ENCODE peak calls at places on chromosomes 13 and 19, in six cellular contexts. One of them, this sample, is unnamed.
A peak's percentile ranks its signal among the peaks of the same experiment; 100 is the strongest.

GRCh38 chr13:58397596-58398387 is 766.2 kb downstream of the PCDH17 start:
- DNase-seq in CD8-positive, alpha-beta memory T cell: no peak
- DNase-seq in GM12865: no peak
- DNase-seq in C1 segment of cervical spinal cord: no peak
- DNase-seq in activated naive CD4-positive, alpha-beta T cell treated with Interleukin-2 at 50 U/mL for 16 hours: no peak
- DNase-seq in GM03348: no peak
- DNase-seq in this sample: no peak

GRCh38 chr13:114283581-114283980 is 2.2 kb downstream of the UPF3A start:
- DNase-seq in GM12865: no peak
- DNase-seq in GM03348: no peak
- DNase-seq in C1 segment of cervical spinal cord: no peak
- DNase-seq in CD8-positive, alpha-beta memory T cell: no peak
- DNase-seq in activated naive CD4-positive, alpha-beta T cell treated with Interleukin-2 at 50 U/mL for 16 hours: no peak
- DNase-seq in this sample: no peak

GRCh38 chr13:46906440-46906839 is 9.6 kb upstream of the HTR2A start:
- DNase-seq in activated naive CD4-positive, alpha-beta T cell treated with Interleukin-2 at 50 U/mL for 16 hours: no peak
- DNase-seq in C1 segment of cervical spinal cord: no peak
- DNase-seq in GM12865: no peak
- DNase-seq in CD8-positive, alpha-beta memory T cell: no peak
- DNase-seq in GM03348: no peak
- DNase-seq in this sample: no peak

GRCh38 chr19:38989066-38989605 is 13.6 kb upstream of the FBXO17 start:
- DNase-seq in GM12865: no peak
- DNase-seq in activated naive CD4-positive, alpha-beta T cell treated with Interleukin-2 at 50 U/mL for 16 hours: no peak
- DNase-seq in GM03348: peak; percentile 39
- DNase-seq in C1 segment of cervical spinal cord: no peak
- DNase-seq in CD8-positive, alpha-beta memory T cell: no peak
- DNase-seq in this sample: no peak

GRCh38 chr19:17076539-17076919 is 952 bp downstream of the MYO9B start:
- DNase-seq in C1 segment of cervical spinal cord: peak; percentile 34
- DNase-seq in GM03348: no peak
- DNase-seq in GM12865: peak; percentile 65
- DNase-seq in activated naive CD4-positive, alpha-beta T cell treated with Interleukin-2 at 50 U/mL for 16 hours: peak; percentile 15
- DNase-seq in CD8-positive, alpha-beta memory T cell: peak; percentile 30
- DNase-seq in this sample: peak; percentile 55

GRCh38 chr13:108342369-108343289 is 73.1 kb downstream of the TNFSF13B start:
- DNase-seq in GM12865: peak; percentile 33
- DNase-seq in activated naive CD4-positive, alpha-beta T cell treated with Interleukin-2 at 50 U/mL for 16 hours: no peak
- DNase-seq in C1 segment of cervical spinal cord: no peak
- DNase-seq in CD8-positive, alpha-beta memory T cell: no peak
- DNase-seq in GM03348: peak; percentile 44
- DNase-seq in this sample: peak; percentile 16

GRCh38 chr13:103246581-103247200 is 180.5 kb upstream of the SLC10A2 start:
- DNase-seq in CD8-positive, alpha-beta memory T cell: no peak
- DNase-seq in activated naive CD4-positive, alpha-beta T cell treated with Interleukin-2 at 50 U/mL for 16 hours: no peak
- DNase-seq in GM12865: no peak
- DNase-seq in C1 segment of cervical spinal cord: no peak
- DNase-seq in GM03348: no peak
- DNase-seq in this sample: no peak

GRCh38 chr19:58326914-58327726 is at the start of gene ZSCAN22:
- DNase-seq in GM12865: peak; percentile 97
- DNase-seq in CD8-positive, alpha-beta memory T cell: peak; percentile 77
- DNase-seq in C1 segment of cervical spinal cord: peak; percentile 96
- DNase-seq in activated naive CD4-positive, alpha-beta T cell treated with Interleukin-2 at 50 U/mL for 16 hours: peak; percentile 91
- DNase-seq in GM03348: peak; percentile 96
- DNase-seq in this sample: peak; percentile 95

GRCh38 chr13:37870895-37871550 is 1.5 kb upstream of the TRPC4 start:
- DNase-seq in GM03348: peak; percentile 54
- DNase-seq in GM12865: no peak
- DNase-seq in activated naive CD4-positive, alpha-beta T cell treated with Interleukin-2 at 50 U/mL for 16 hours: no peak
- DNase-seq in C1 segment of cervical spinal cord: no peak
- DNase-seq in CD8-positive, alpha-beta memory T cell: no peak
- DNase-seq in this sample: no peak

GRCh38 chr13:39561971-39562370 is 41.0 kb downstream of the LHFPL6 start:
- DNase-seq in C1 segment of cervical spinal cord: no peak
- DNase-seq in activated naive CD4-positive, alpha-beta T cell treated with Interleukin-2 at 50 U/mL for 16 hours: no peak
- DNase-seq in GM03348: no peak
- DNase-seq in CD8-positive, alpha-beta memory T cell: no peak
- DNase-seq in GM12865: no peak
- DNase-seq in this sample: no peak

GRCh38 chr13:41019027-41019487 is at the start of gene ELF1:
- DNase-seq in CD8-positive, alpha-beta memory T cell: peak; percentile 78
- DNase-seq in activated naive CD4-positive, alpha-beta T cell treated with Interleukin-2 at 50 U/mL for 16 hours: peak; percentile 53
- DNase-seq in GM03348: peak; percentile 34
- DNase-seq in GM12865: peak; percentile 95
- DNase-seq in C1 segment of cervical spinal cord: no peak
- DNase-seq in this sample: peak; percentile 67

GRCh38 chr13:76622336-76623045 is 263.7 kb downstream of the KCTD12 start:
- DNase-seq in C1 segment of cervical spinal cord: no peak
- DNase-seq in GM03348: no peak
- DNase-seq in activated naive CD4-positive, alpha-beta T cell treated with Interleukin-2 at 50 U/mL for 16 hours: no peak
- DNase-seq in GM12865: no peak
- DNase-seq in CD8-positive, alpha-beta memory T cell: no peak
- DNase-seq in this sample: no peak

GRCh38 chr13:41075485-41075884 is 14.2 kb downstream of the WBP4 start:
- DNase-seq in GM12865: no peak
- DNase-seq in GM03348: no peak
- DNase-seq in activated naive CD4-positive, alpha-beta T cell treated with Interleukin-2 at 50 U/mL for 16 hours: no peak
- DNase-seq in CD8-positive, alpha-beta memory T cell: no peak
- DNase-seq in C1 segment of cervical spinal cord: no peak
- DNase-seq in this sample: no peak

GRCh38 chr19:38971672-38972071 is 3.9 kb downstream of the FBXO17 start:
- DNase-seq in activated naive CD4-positive, alpha-beta T cell treated with Interleukin-2 at 50 U/mL for 16 hours: no peak
- DNase-seq in GM12865: no peak
- DNase-seq in C1 segment of cervical spinal cord: no peak
- DNase-seq in GM03348: no peak
- DNase-seq in CD8-positive, alpha-beta memory T cell: no peak
- DNase-seq in this sample: no peak

GRCh38 chr19:46201413-46202310 is 27.9 kb upstream of the IGFL1 start:
- DNase-seq in C1 segment of cervical spinal cord: no peak
- DNase-seq in CD8-positive, alpha-beta memory T cell: no peak
- DNase-seq in GM03348: no peak
- DNase-seq in activated naive CD4-positive, alpha-beta T cell treated with Interleukin-2 at 50 U/mL for 16 hours: no peak
- DNase-seq in GM12865: no peak
- DNase-seq in this sample: no peak

GRCh38 chr13:97188207-97188606 is 33.9 kb upstream of the MBNL2 start:
- DNase-seq in GM03348: no peak
- DNase-seq in activated naive CD4-positive, alpha-beta T cell treated with Interleukin-2 at 50 U/mL for 16 hours: no peak
- DNase-seq in GM12865: no peak
- DNase-seq in CD8-positive, alpha-beta memory T cell: no peak
- DNase-seq in C1 segment of cervical spinal cord: no peak
- DNase-seq in this sample: no peak

GRCh38 chr13:55497486-55497885 is 1643.2 kb upstream of the PRR20A start:
- DNase-seq in GM12865: no peak
- DNase-seq in GM03348: no peak
- DNase-seq in activated naive CD4-positive, alpha-beta T cell treated with Interleukin-2 at 50 U/mL for 16 hours: no peak
- DNase-seq in CD8-positive, alpha-beta memory T cell: no peak
- DNase-seq in C1 segment of cervical spinal cord: no peak
- DNase-seq in this sample: no peak

GRCh38 chr13:28137556-28137955 is 789 bp upstream of the PAN3 start:
- DNase-seq in GM03348: no peak
- DNase-seq in activated naive CD4-positive, alpha-beta T cell treated with Interleukin-2 at 50 U/mL for 16 hours: no peak
- DNase-seq in GM12865: no peak
- DNase-seq in CD8-positive, alpha-beta memory T cell: no peak
- DNase-seq in C1 segment of cervical spinal cord: no peak
- DNase-seq in this sample: no peak

GRCh38 chr19:35357867-35358573 is at the start of gene FFAR3:
- DNase-seq in CD8-positive, alpha-beta memory T cell: no peak
- DNase-seq in GM12865: no peak
- DNase-seq in C1 segment of cervical spinal cord: no peak
- DNase-seq in activated naive CD4-positive, alpha-beta T cell treated with Interleukin-2 at 50 U/mL for 16 hours: no peak
- DNase-seq in GM03348: peak; percentile 51
- DNase-seq in this sample: peak; percentile 21

GRCh38 chr13:28707629-28708427 is 10.9 kb downstream of the SLC46A3 start:
- DNase-seq in activated naive CD4-positive, alpha-beta T cell treated with Interleukin-2 at 50 U/mL for 16 hours: no peak
- DNase-seq in GM03348: peak; percentile 50
- DNase-seq in C1 segment of cervical spinal cord: no peak
- DNase-seq in CD8-positive, alpha-beta memory T cell: no peak
- DNase-seq in GM12865: peak; percentile 94
- DNase-seq in this sample: peak; percentile 20

GRCh38 chr13:50299546-50300249 is 284.5 kb downstream of the KCNRG start:
- DNase-seq in activated naive CD4-positive, alpha-beta T cell treated with Interleukin-2 at 50 U/mL for 16 hours: no peak
- DNase-seq in CD8-positive, alpha-beta memory T cell: no peak
- DNase-seq in C1 segment of cervical spinal cord: no peak
- DNase-seq in GM12865: no peak
- DNase-seq in GM03348: no peak
- DNase-seq in this sample: no peak